ENCODE peak calls at places on chromosomes 11 and 22, in four cellular contexts. M is stimulated activated naive B cell treated with anti-CD40 and anti-IgM and Interleukin-4, amounts not matched to agents 10 μg/mL and 1 μg/mL and 100 μg/mL, for 72 hours; V is uterus; J is mesothelial cell of epicardium. L is an unnamed sample.

GRCh38 chr22:49372111-49372529 is 455.6 kb downstream of the BRD1 start:
- DNase-seq in M (no peak), V (no peak), J (no peak), L (no peak)

GRCh38 chr11:65435330-65435931 is 12.8 kb downstream of the NEAT1 start:
- DNase-seq in M (no peak), V (no peak), J (no peak), L (no peak)

GRCh38 chr22:27777128-27777527 is 24.4 kb downstream of the MN1 start:
- DNase-seq in M (no peak), V (no peak), J (no peak), L (no peak)

GRCh38 chr11:838441-839279 is 3.7 kb downstream of the POLR2L start:
- DNase-seq in M (no peak), V (no peak), J (no peak), L (no peak)

GRCh38 chr11:85827768-85828639 is 17.1 kb upstream of the SYTL2 start:
- DNase-seq in M (no peak), V (no peak), J (no peak), L (no peak)

GRCh38 chr22:46368871-46369715 is 33.6 kb downstream of the TRMU start:
- DNase-seq in M (no peak), V (no peak), J (no peak), L (no peak)

GRCh38 chr11:61542024-61542461 is 33.5 kb downstream of the LRRC10B start:
- DNase-seq in M (no peak), V (no peak), J (no peak), L (no peak)

GRCh38 chr11:6362868-6363678 is 27.2 kb upstream of the SMPD1 start:
- DNase-seq in M (peak), V (peak), J (peak), L (peak)

GRCh38 chr22:45425101-45425500 is 11.6 kb downstream of the RIBC2 start:
- DNase-seq in M (no peak), V (no peak), J (no peak), L (no peak)

GRCh38 chr11:64334764-64335741 is 5.0 kb upstream of the CCDC88B start:
- DNase-seq in M (peak), V (no peak), J (no peak), L (no peak)

GRCh38 chr11:98107736-98108135 is 913.0 kb upstream of the CNTN5 start:
- DNase-seq in M (no peak), V (no peak), J (no peak), L (no peak)

GRCh38 chr22:22854466-22854865 is 33.1 kb upstream of the IGLL5 start:
- DNase-seq in M (no peak), V (no peak), J (no peak), L (no peak)

GRCh38 chr22:29031236-29031982 is 30.2 kb downstream of the C22orf31 start:
- DNase-seq in M (no peak), V (peak), J (no peak), L (peak)

GRCh38 chr11:613369-613968 is 2.3 kb downstream of the IRF7 start:
- DNase-seq in M (no peak), V (peak), J (no peak), L (peak)

GRCh38 chr22:41782316-41782715 is 18.2 kb upstream of the CCDC134 start:
- DNase-seq in M (no peak), V (no peak), J (no peak), L (no peak)

GRCh38 chr11:110079726-110080125 is 13.5 kb upstream of the ZC3H12C start:
- DNase-seq in M (no peak), V (no peak), J (no peak), L (no peak)

GRCh38 chr11:44399968-44400367 is 90.0 kb upstream of the ALX4 start:
- DNase-seq in M (no peak), V (no peak), J (no peak), L (no peak)

GRCh38 chr11:10752486-10752885 is 1.4 kb downstream of the CTR9 start:
- DNase-seq in M (no peak), V (no peak), J (no peak), L (no peak)

GRCh38 chr11:131893988-131894387 is 523.6 kb downstream of the NTM start:
- DNase-seq in M (no peak), V (no peak), J (no peak), L (no peak)

GRCh38 chr11:72812968-72813739 is 1.1 kb upstream of the ATG16L2 start:
- DNase-seq in M (peak), V (no peak), J (no peak), L (no peak)

GRCh38 chr11:65419773-65420481 is 2.7 kb upstream of the NEAT1 start:
- DNase-seq in M (peak), V (peak), J (no peak), L (peak)

GRCh38 chr11:68145120-68145866 is 24.1 kb upstream of the CHKA start:
- DNase-seq in M (no peak), V (no peak), J (no peak), L (no peak)

GRCh38 chr11:47516155-47516554 is 36.8 kb downstream of the CELF1 start:
- DNase-seq in M (no peak), V (no peak), J (no peak), L (no peak)

GRCh38 chr11:133082851-133083488 is 449.3 kb downstream of the OPCML start:
- DNase-seq in M (peak), V (peak), J (peak), L (no peak)

GRCh38 chr11:10366568-10367331 is 61.9 kb downstream of the ADM start:
- DNase-seq in M (peak), V (peak), J (peak), L (peak)

GRCh38 chr11:134761361-134761760 is 349.3 kb upstream of the B3GAT1 start:
- DNase-seq in M (no peak), V (no peak), J (no peak), L (no peak)

GRCh38 chr22:47033648-47034000 is 271.2 kb downstream of the TBC1D22A start:
- DNase-seq in M (no peak), V (no peak), J (no peak), L (no peak)

GRCh38 chr22:45441158-45441557 is 27.7 kb downstream of the RIBC2 start:
- DNase-seq in M (no peak), V (peak), J (no peak), L (no peak)

GRCh38 chr11:77126861-77127673 is 979 bp upstream of the MYO7A start:
- DNase-seq in M (peak), V (peak), J (peak), L (no peak)

GRCh38 chr11:1771700-1772099 is 8.0 kb upstream of the CTSD start:
- DNase-seq in M (no peak), V (peak), J (no peak), L (no peak)

GRCh38 chr11:35065566-35065965 is 73.4 kb upstream of the CD44 start:
- DNase-seq in M (no peak), V (peak), J (no peak), L (no peak)